ENCODE peak calls at places on chromosomes 2 and 18, in eight cellular contexts. One of them, this sample, is unnamed.

GRCh38 chr18:57218281-57218680 is 71.4 kb downstream of the BOD1L2 start:
- DNase-seq in stomach: no peak
- DNase-seq in HCT116: no peak
- DNase-seq in sigmoid colon: no peak
- DNase-seq in transverse colon: no peak
- DNase-seq in GM12878: no peak
- DNase-seq in HL-60: no peak
- DNase-seq in GM23338: no peak
- DNase-seq in this sample: no peak

GRCh38 chr2:21759819-21760218 is 636.1 kb downstream of the TDRD15 start:
- DNase-seq in HCT116: no peak
- DNase-seq in transverse colon: no peak
- DNase-seq in sigmoid colon: no peak
- DNase-seq in stomach: no peak
- DNase-seq in GM12878: no peak
- DNase-seq in GM23338: no peak
- DNase-seq in HL-60: no peak
- DNase-seq in this sample: no peak

GRCh38 chr18:41809652-41810051 is 145.4 kb upstream of the PIK3C3 start:
- DNase-seq in stomach: no peak
- DNase-seq in sigmoid colon: no peak
- DNase-seq in HL-60: no peak
- DNase-seq in GM12878: no peak
- DNase-seq in GM23338: peak; percentile 17
- DNase-seq in HCT116: no peak
- DNase-seq in transverse colon: no peak
- DNase-seq in this sample: no peak

GRCh38 chr2:43818761-43819160 is 19.9 kb downstream of the ABCG5 start:
- DNase-seq in transverse colon: peak; percentile 77
- DNase-seq in HCT116: peak; percentile 10
- DNase-seq in sigmoid colon: no peak
- DNase-seq in GM12878: no peak
- DNase-seq in GM23338: no peak
- DNase-seq in HL-60: peak; percentile 68
- DNase-seq in stomach: peak; percentile 66
- DNase-seq in this sample: no peak

GRCh38 chr18:60452424-60452823 is 79.8 kb upstream of the MC4R start:
- DNase-seq in GM23338: no peak
- DNase-seq in HL-60: no peak
- DNase-seq in GM12878: no peak
- DNase-seq in stomach: no peak
- DNase-seq in sigmoid colon: no peak
- DNase-seq in HCT116: no peak
- DNase-seq in transverse colon: no peak
- DNase-seq in this sample: no peak

GRCh38 chr2:224444011-224444410 is 42.1 kb upstream of the FAM124B start:
- DNase-seq in stomach: no peak
- DNase-seq in transverse colon: no peak
- DNase-seq in sigmoid colon: no peak
- DNase-seq in GM23338: no peak
- DNase-seq in HCT116: no peak
- DNase-seq in HL-60: no peak
- DNase-seq in GM12878: no peak
- DNase-seq in this sample: no peak

GRCh38 chr2:219207884-219208740 is 1.5 kb downstream of the ZFAND2B start:
- DNase-seq in sigmoid colon: peak; percentile 55
- DNase-seq in stomach: no peak
- DNase-seq in GM23338: no peak
- DNase-seq in HCT116: no peak
- DNase-seq in GM12878: no peak
- DNase-seq in transverse colon: no peak
- DNase-seq in HL-60: no peak
- DNase-seq in this sample: peak; percentile 55

GRCh38 chr2:237701033-237701858 is 73.9 kb downstream of the LRRFIP1 start:
- DNase-seq in stomach: no peak
- DNase-seq in HL-60: no peak
- DNase-seq in transverse colon: no peak
- DNase-seq in GM12878: no peak
- DNase-seq in GM23338: peak; percentile 15
- DNase-seq in HCT116: no peak
- DNase-seq in sigmoid colon: no peak
- DNase-seq in this sample: no peak

GRCh38 chr2:55150834-55151233 is 81.3 kb downstream of the CLHC1 start:
- DNase-seq in sigmoid colon: no peak
- DNase-seq in GM12878: no peak
- DNase-seq in transverse colon: no peak
- DNase-seq in HL-60: no peak
- DNase-seq in stomach: no peak
- DNase-seq in HCT116: no peak
- DNase-seq in GM23338: no peak
- DNase-seq in this sample: no peak

GRCh38 chr2:109238580-109238979 is 109.6 kb downstream of the SH3RF3 start:
- DNase-seq in sigmoid colon: peak; percentile 91
- DNase-seq in HCT116: no peak
- DNase-seq in transverse colon: peak; percentile 47
- DNase-seq in GM23338: no peak
- DNase-seq in GM12878: peak; percentile 59
- DNase-seq in stomach: peak; percentile 58
- DNase-seq in HL-60: peak; percentile 99
- DNase-seq in this sample: peak; percentile 85
- TF ChIP-seq POLR2AphosphoS5 in sigmoid colon: peak; percentile 44
- TF ChIP-seq POLR2AphosphoS5 in HCT116: no peak
- TF ChIP-seq POLR2AphosphoS5 in transverse colon: no peak
- TF ChIP-seq POLR2AphosphoS5 in GM23338: no peak
- TF ChIP-seq POLR2AphosphoS5 in GM12878: peak; percentile 35
- TF ChIP-seq POLR2AphosphoS5 in stomach: peak; percentile 54
- TF ChIP-seq POLR2AphosphoS5 in HL-60: peak; percentile 100
- TF ChIP-seq POLR2AphosphoS5 in this sample: peak; percentile 57

DNA sequence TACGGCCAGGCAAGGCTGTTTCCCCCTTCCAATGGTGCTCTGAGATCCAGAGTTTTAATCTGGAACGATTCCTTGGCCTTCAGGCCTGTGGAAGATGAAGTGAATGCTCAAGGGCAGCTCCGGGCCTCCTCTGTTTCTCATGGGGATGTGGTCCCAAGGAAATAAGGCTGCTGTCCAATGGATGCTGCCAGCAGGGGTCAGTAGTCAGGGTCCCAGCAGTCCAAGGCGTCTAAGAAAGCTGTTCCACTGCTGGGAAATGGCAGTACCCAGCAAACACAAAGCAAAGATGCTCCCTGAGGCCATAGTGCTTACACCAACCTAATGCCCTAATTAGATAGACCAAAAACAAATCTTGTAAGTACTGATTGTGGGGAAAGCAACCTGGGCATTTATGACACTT is 12.5 kb downstream of the NMS start:
- DNase-seq in sigmoid colon: no peak
- DNase-seq in GM23338: peak; percentile 38
- DNase-seq in HCT116: no peak
- DNase-seq in transverse colon: no peak
- DNase-seq in HL-60: no peak
- DNase-seq in stomach: no peak
- DNase-seq in GM12878: no peak
- DNase-seq in this sample: no peak
- TF ChIP-seq CTCF in sigmoid colon: no peak
- TF ChIP-seq CTCF in GM23338: peak; percentile 51
- TF ChIP-seq CTCF in HCT116: peak; percentile 37
- TF ChIP-seq CTCF in transverse colon: no peak
- TF ChIP-seq CTCF in HL-60: peak; percentile 7
- TF ChIP-seq CTCF in stomach: no peak
- TF ChIP-seq CTCF in GM12878: peak; percentile 24
- TF ChIP-seq CTCF in this sample: no peak

GRCh38 chr18:47881752-47882455 is 48.6 kb downstream of the SMAD2 start:
- DNase-seq in GM12878: no peak
- DNase-seq in GM23338: no peak
- DNase-seq in sigmoid colon: no peak
- DNase-seq in stomach: no peak
- DNase-seq in HCT116: peak; percentile 27
- DNase-seq in transverse colon: no peak
- DNase-seq in HL-60: no peak
- DNase-seq in this sample: no peak
- H3K4me3 ChIP-seq in GM12878: no peak overlapping the region
- H3K4me3 ChIP-seq in GM23338: no peak overlapping the region
- H3K4me3 ChIP-seq in sigmoid colon: no peak overlapping the region
- H3K4me3 ChIP-seq in stomach: no peak overlapping the region
- H3K4me3 ChIP-seq in HCT116: no peak overlapping the region
- H3K4me3 ChIP-seq in transverse colon: no peak overlapping the region
- H3K4me3 ChIP-seq in HL-60: no peak overlapping the region
- H3K4me3 ChIP-seq in this sample: no peak overlapping the region

DNA sequence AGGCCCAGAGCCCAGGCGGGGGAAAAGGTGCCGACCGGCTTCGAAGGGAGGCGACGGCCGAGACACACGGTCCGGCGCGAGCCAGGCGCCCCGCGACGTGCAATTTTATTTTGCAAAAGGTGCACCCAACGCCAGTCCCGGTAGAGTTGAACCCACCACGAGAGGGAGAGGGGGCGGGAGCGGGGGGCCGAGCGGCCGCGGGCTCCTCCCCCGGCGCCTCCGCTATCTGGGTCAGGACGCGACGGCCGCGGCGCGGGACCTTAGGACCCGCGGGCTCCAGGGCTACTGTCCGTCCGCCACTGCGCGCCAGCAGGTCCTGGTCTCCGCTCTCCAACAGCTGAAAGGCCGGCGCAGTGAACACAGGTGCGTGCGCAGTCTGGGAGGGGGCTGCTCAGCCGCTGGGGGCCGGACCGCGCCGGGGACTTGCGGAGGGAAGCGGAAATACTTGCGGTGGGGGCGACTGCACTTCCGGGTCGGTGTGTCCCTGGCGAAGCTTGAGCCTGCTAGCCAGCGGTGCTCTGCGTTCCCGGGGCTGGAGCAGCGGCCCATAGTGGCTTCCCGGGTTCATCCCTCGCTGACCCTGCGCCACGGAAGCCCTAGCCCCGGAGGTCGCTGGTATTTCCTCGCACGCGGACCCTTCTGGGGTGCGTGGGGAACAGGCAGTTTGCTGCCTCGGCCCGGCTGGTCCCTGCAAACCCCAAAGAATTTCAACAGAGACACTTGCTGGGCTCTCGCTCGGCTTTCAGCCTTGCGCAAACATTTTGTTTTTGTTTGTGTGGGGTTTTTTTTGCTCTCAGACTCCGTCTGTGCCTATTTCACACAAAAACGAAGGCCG is at the start of gene RMDN2:
- DNase-seq in GM23338: peak; percentile 97
- DNase-seq in HCT116: peak; percentile 81
- DNase-seq in HL-60: peak; percentile 91
- DNase-seq in GM12878: peak; percentile 42
- DNase-seq in sigmoid colon: peak; percentile 96
- DNase-seq in stomach: peak; percentile 89
- DNase-seq in transverse colon: peak; percentile 93
- DNase-seq in this sample: peak; percentile 95
- TF ChIP-seq POLR2AphosphoS5 in GM23338: peak; percentile 83
- TF ChIP-seq POLR2AphosphoS5 in HCT116: peak; percentile 97
- TF ChIP-seq POLR2AphosphoS5 in HL-60: peak; percentile 85
- TF ChIP-seq POLR2AphosphoS5 in GM12878: peak; percentile 93
- TF ChIP-seq POLR2AphosphoS5 in sigmoid colon: peak; percentile 86
- TF ChIP-seq POLR2AphosphoS5 in stomach: peak; percentile 87
- TF ChIP-seq POLR2AphosphoS5 in transverse colon: peak; percentile 89
- TF ChIP-seq POLR2AphosphoS5 in this sample: no peak

GRCh38 chr18:52352920-52353319 is 12.9 kb downstream of the DCC start:
- DNase-seq in HCT116: no peak
- DNase-seq in HL-60: no peak
- DNase-seq in GM12878: no peak
- DNase-seq in GM23338: no peak
- DNase-seq in stomach: no peak
- DNase-seq in sigmoid colon: no peak
- DNase-seq in transverse colon: no peak
- DNase-seq in this sample: no peak

GRCh38 chr18:52345428-52345827 is 5.4 kb downstream of the DCC start:
- DNase-seq in HL-60: no peak
- DNase-seq in HCT116: no peak
- DNase-seq in transverse colon: no peak
- DNase-seq in GM12878: no peak
- DNase-seq in stomach: no peak
- DNase-seq in sigmoid colon: no peak
- DNase-seq in GM23338: no peak
- DNase-seq in this sample: no peak

GRCh38 chr18:52343138-52343537 is 3.1 kb downstream of the DCC start:
- DNase-seq in GM23338: peak; percentile 67
- DNase-seq in HCT116: no peak
- DNase-seq in stomach: no peak
- DNase-seq in GM12878: no peak
- DNase-seq in sigmoid colon: no peak
- DNase-seq in transverse colon: no peak
- DNase-seq in HL-60: no peak
- DNase-seq in this sample: no peak

GRCh38 chr18:52343731-52344340 is 3.8 kb downstream of the DCC start:
- DNase-seq in HL-60: no peak
- DNase-seq in GM23338: no peak
- DNase-seq in GM12878: no peak
- DNase-seq in stomach: no peak
- DNase-seq in transverse colon: no peak
- DNase-seq in sigmoid colon: no peak
- DNase-seq in HCT116: no peak
- DNase-seq in this sample: no peak

GRCh38 chr18:52348209-52348608 is 8.2 kb downstream of the DCC start:
- DNase-seq in HCT116: no peak
- DNase-seq in HL-60: peak; percentile 26
- DNase-seq in sigmoid colon: no peak
- DNase-seq in transverse colon: no peak
- DNase-seq in stomach: no peak
- DNase-seq in GM23338: peak; percentile 83
- DNase-seq in GM12878: no peak
- DNase-seq in this sample: no peak
- TF ChIP-seq CTCF in HCT116: peak; percentile 39
- TF ChIP-seq CTCF in HL-60: peak; percentile 11
- TF ChIP-seq CTCF in sigmoid colon: no peak
- TF ChIP-seq CTCF in transverse colon: peak; percentile 11
- TF ChIP-seq CTCF in stomach: no peak
- TF ChIP-seq CTCF in GM23338: peak; percentile 67
- TF ChIP-seq CTCF in GM12878: peak; percentile 33
- TF ChIP-seq CTCF in this sample: no peak

GRCh38 chr2:191158751-191159150 is 8.0 kb upstream of the STAT4 start:
- DNase-seq in transverse colon: no peak
- DNase-seq in stomach: no peak
- DNase-seq in sigmoid colon: no peak
- DNase-seq in HL-60: no peak
- DNase-seq in GM23338: no peak
- DNase-seq in GM12878: no peak
- DNase-seq in HCT116: no peak
- DNase-seq in this sample: no peak
- H3K4me3 ChIP-seq in transverse colon: no peak overlapping the region
- H3K4me3 ChIP-seq in stomach: no peak overlapping the region
- H3K4me3 ChIP-seq in sigmoid colon: no peak overlapping the region
- H3K4me3 ChIP-seq in HL-60: no peak overlapping the region
- H3K4me3 ChIP-seq in GM23338: no peak overlapping the region
- H3K4me3 ChIP-seq in GM12878: no peak overlapping the region
- H3K4me3 ChIP-seq in HCT116: no peak overlapping the region
- H3K4me3 ChIP-seq in this sample: no peak overlapping the region